ENCODE peak calls at places on chromosomes 1 and 21, in four cellular contexts. D, O, X and N are unnamed samples.

GRCh38 chr1:216563096-216563495 is 139.8 kb upstream of the USH2A start:
- DNase-seq in O (no peak), D (no peak), X (no peak), N (no peak)

GRCh38 chr1:247409869-247410544 is 6.0 kb upstream of the NLRP3 start:
- DNase-seq in X (no peak), O (no peak), D (no peak), N (no peak)

GRCh38 chr21:34553199-34553952 is 41.4 kb upstream of the KCNE1 start:
- DNase-seq in O (no peak), D (no peak), X (no peak), N (no peak)

GRCh38 chr21:45265721-45266517 is 21.8 kb downstream of the POFUT2 start:
- DNase-seq in O (no peak), D (peak), X (peak), N (no peak)

GRCh38 chr21:23245231-23245630 is 2247.0 kb downstream of the NCAM2 start:
- DNase-seq in X (no peak), D (no peak), O (no peak), N (no peak)

GRCh38 chr1:181101581-181102226 is 13.2 kb downstream of the IER5 start:
- DNase-seq in D (no peak), X (no peak), O (no peak), N (no peak)

GRCh38 chr1:192639607-192640368 is 3.8 kb downstream of the RGS13 start:
- DNase-seq in X (no peak), O (peak), D (no peak), N (no peak)

GRCh38 chr1:107590895-107591622 is 373.9 kb downstream of the VAV3 start:
- DNase-seq in D (no peak), O (no peak), X (no peak), N (no peak)

GRCh38 chr1:42343049-42343448 is 8.0 kb upstream of the FOXJ3 start:
- DNase-seq in D (no peak), X (no peak), O (no peak), N (no peak)

GRCh38 chr21:28627691-28628090 is 365.0 kb downstream of the LTN1 start:
- DNase-seq in X (no peak), O (no peak), D (no peak), N (no peak)

GRCh38 chr1:226419284-226419683 is 11.4 kb upstream of the PARP1 start:
- DNase-seq in X (no peak), O (no peak), D (no peak), N (no peak)

GRCh38 chr1:62687421-62687902 is 724 bp downstream of the DOCK7 start:
- DNase-seq in X (peak), O (peak), D (peak), N (no peak)

GRCh38 chr1:19981507-19982312 is 2.3 kb upstream of the PLA2G2A start:
- DNase-seq in X (no peak), D (peak), O (no peak), N (no peak)

GRCh38 chr1:244302889-244303609 is 148.7 kb downstream of the ADSS2 start:
- DNase-seq in O (peak), X (no peak), D (peak), N (no peak)

GRCh38 chr1:168106274-168106673 is 30.5 kb downstream of the GPR161 start:
- DNase-seq in D (no peak), X (no peak), O (no peak), N (no peak)

GRCh38 chr1:54968581-54968980 is 11.8 kb upstream of the TMEM61 start:
- DNase-seq in D (no peak), X (no peak), O (no peak), N (no peak)

GRCh38 chr1:37338658-37339057 is 135.7 kb upstream of the ZC3H12A start:
- DNase-seq in D (no peak), O (no peak), X (no peak), N (no peak)

GRCh38 chr1:227796359-227796915 is 19.0 kb upstream of the PRSS38 start:
- DNase-seq in O (no peak), X (no peak), D (no peak), N (no peak)

GRCh38 chr1:151945725-151946365 is 36.5 kb upstream of the THEM4 start:
- DNase-seq in D (peak), X (peak), O (peak), N (peak)

GRCh38 chr1:201740609-201741231 is 88.2 kb upstream of the IPO9 start:
- DNase-seq in X (peak), D (no peak), O (no peak), N (no peak)

GRCh38 chr1:94986783-94987182 is 59.9 kb upstream of the CNN3 start:
- DNase-seq in D (no peak), O (no peak), X (no peak), N (no peak)

GRCh38 chr1:24762133-24762676 is 17.0 kb downstream of the CLIC4 start:
- DNase-seq in O (no peak), X (no peak), D (no peak), N (no peak)

GRCh38 chr1:112575154-112575804 is 43.7 kb downstream of the ST7L start:
- DNase-seq in X (no peak), D (no peak), O (peak), N (no peak)

GRCh38 chr1:26946270-26946669 is 14.0 kb downstream of the KDF1 start:
- DNase-seq in X (no peak), D (no peak), O (no peak), N (no peak)

GRCh38 chr1:84426376-84426775 is 28.1 kb downstream of the DNASE2B start:
- DNase-seq in O (no peak), D (no peak), X (no peak), N (no peak)

GRCh38 chr1:47913225-47913823 is 83.9 kb downstream of the TRABD2B start:
- DNase-seq in X (no peak), D (no peak), O (no peak), N (no peak)

GRCh38 chr1:186289943-186290560 is 85.0 kb downstream of the TPR start:
- DNase-seq in D (no peak), X (no peak), O (no peak), N (no peak)

GRCh38 chr1:32394890-32395415 is 712 bp upstream of the BSDC1 start:
- DNase-seq in O (no peak), X (no peak), D (no peak), N (no peak)

GRCh38 chr21:32494946-32495703 is 82.6 kb downstream of the EVA1C start:
- DNase-seq in D (peak), X (peak), O (peak), N (no peak)

GRCh38 chr1:220281159-220281574 is 8.9 kb upstream of the RAB3GAP2 start:
- DNase-seq in O (peak), X (no peak), D (no peak), N (no peak)

GRCh38 chr1:42876009-42876408 is 29.6 kb downstream of the ZNF691 start:
- DNase-seq in D (no peak), X (no peak), O (no peak), N (no peak)

GRCh38 chr1:13494025-13494424 is 19.8 kb downstream of the LRRC38 start:
- DNase-seq in O (no peak), X (no peak), D (no peak), N (no peak)

GRCh38 chr1:116677474-116678062 is 10.0 kb upstream of the IGSF3 start:
- DNase-seq in X (no peak), D (no peak), O (no peak), N (no peak)

GRCh38 chr1:168386492-168386891 is 105.8 kb downstream of the TBX19 start:
- DNase-seq in D (no peak), O (no peak), X (no peak), N (no peak)

GRCh38 chr1:193109619-193110018 is 4.4 kb upstream of the GLRX2 start:
- DNase-seq in O (no peak), X (no peak), D (no peak), N (no peak)

DNA sequence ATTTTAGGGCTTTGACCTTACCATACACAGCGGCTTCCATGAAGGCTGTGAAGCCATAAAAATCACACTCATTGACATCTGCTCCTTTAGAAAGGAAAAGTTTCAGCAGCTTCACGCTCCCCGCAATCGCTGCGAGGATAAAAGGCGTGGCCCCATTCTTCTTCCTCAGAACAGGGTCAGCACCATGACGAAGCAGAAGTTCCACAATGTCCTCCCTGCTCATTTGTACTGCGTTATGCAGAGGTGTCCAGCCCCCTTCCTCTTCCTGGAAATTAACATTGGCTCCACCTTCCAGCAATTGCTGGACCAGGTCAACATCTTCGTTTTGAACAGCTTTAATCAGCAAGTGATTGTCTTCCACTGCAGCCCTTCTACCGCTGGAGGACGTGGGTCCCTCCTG is 2.7 kb downstream of the RNASEL start:
- DNase-seq in O (no peak), D (no peak), X (no peak), N (no peak)
- TF ChIP-seq EP300 in O (no peak), D (no peak), X (no peak), N (no peak)

DNA sequence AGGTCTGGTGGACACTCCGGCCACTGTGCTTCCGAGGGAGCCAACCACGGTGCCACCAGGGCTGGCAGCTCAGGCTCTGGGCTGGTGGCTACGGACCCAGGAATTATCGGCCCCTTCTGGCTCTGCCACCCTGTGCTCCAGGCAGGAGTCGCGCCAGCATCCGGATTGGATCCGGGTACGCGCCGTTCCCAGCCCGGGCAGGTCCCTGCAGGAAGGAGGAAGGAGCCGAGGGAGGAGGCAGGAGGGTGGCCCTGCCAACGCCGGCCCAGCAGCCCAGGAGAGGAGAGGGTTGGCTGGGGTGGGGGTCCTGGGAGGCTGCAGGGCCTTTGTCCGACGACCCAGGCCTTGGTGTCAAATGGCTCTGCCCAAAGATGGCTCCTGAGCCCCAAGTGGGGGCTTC is 160.5 kb downstream of the CASZ1 start:
- DNase-seq in O (no peak), D (no peak), X (peak), N (no peak)
- TF ChIP-seq POLR2A in O (no peak), D (no peak), X (no peak), N (no peak)

GRCh38 chr1:78691995-78692747 is 42.5 kb downstream of the IFI44 start:
- DNase-seq in O (peak), D (no peak), X (no peak), N (no peak)

GRCh38 chr1:78690516-78690915 is 40.9 kb downstream of the IFI44 start:
- DNase-seq in O (no peak), D (no peak), X (no peak), N (no peak)

GRCh38 chr1:78687914-78688313 is 38.3 kb downstream of the IFI44 start:
- DNase-seq in O (no peak), X (no peak), D (no peak), N (no peak)

GRCh38 chr1:78687315-78687714 is 37.7 kb downstream of the IFI44 start:
- DNase-seq in X (no peak), O (no peak), D (no peak), N (no peak)

DNA sequence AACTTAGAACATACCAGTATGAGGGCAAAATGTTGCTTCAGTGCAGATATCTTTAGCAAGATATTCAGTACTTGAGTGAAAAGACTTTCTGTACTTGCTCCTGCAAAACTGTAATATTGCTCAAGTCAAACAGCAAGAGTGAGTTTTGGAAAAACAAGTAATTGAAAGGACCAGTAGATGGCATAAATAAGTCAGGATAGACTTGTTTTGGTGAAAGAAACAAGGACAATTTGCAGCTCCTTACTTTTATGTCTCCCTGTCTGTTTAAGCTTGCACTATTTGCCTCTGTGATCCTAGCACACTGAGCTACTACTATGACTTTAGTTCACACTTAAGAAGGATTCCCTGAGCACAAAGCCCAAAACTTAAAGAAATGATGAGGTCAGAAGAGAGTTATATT is 39.1 kb downstream of the IFI44 start:
- DNase-seq in X (no peak), D (no peak), O (peak), N (no peak)
- TF ChIP-seq CTCF in X (no peak), D (no peak), O (peak), N (no peak)

DNA sequence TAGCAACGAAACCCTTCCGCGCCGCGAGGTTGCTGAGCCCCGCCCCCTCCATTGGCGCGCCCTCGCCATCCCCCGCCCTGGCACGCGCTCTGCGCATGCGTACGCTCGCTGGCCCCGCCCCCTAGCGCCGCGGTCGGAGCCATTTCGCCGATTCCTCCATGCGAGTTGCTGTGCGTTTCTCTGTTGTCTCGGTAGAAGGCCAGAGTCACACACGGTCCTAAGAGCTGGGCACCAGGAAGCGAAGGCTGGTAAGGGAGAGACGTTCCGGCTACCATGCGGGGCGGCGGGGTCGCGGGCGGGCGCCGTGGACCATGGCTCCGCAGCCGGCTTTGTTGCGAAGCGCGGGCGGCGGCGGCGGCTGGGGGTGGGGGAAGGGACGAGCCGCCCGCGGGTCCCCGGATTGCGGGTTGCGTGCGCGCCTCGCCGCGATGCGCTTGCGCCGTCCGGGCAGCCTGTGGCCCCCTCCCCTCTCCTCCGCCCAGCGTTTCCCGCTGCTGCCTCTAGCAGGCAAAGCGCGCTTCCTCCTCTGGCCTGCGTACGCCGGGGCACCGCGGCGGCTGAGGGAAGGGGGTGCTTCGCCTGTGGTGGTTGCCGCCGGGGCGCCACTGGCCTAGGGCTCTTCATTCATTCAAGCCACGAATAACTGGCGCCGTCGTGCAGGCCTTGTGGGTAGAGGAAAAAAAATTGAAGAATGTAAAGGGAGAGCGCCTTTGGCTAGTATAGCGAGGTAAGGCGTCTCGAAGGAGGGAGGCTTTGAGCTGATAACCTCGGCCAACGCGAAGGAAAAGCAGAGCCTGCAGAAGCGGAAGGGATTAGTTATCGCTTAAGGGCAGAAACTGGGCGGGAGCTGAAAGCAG is at the start of gene DHX9:
- DNase-seq in O (peak), D (peak), X (peak), N (peak)
- TF ChIP-seq EP300 in O (no peak), D (no peak), X (no peak), N (no peak)

DNA sequence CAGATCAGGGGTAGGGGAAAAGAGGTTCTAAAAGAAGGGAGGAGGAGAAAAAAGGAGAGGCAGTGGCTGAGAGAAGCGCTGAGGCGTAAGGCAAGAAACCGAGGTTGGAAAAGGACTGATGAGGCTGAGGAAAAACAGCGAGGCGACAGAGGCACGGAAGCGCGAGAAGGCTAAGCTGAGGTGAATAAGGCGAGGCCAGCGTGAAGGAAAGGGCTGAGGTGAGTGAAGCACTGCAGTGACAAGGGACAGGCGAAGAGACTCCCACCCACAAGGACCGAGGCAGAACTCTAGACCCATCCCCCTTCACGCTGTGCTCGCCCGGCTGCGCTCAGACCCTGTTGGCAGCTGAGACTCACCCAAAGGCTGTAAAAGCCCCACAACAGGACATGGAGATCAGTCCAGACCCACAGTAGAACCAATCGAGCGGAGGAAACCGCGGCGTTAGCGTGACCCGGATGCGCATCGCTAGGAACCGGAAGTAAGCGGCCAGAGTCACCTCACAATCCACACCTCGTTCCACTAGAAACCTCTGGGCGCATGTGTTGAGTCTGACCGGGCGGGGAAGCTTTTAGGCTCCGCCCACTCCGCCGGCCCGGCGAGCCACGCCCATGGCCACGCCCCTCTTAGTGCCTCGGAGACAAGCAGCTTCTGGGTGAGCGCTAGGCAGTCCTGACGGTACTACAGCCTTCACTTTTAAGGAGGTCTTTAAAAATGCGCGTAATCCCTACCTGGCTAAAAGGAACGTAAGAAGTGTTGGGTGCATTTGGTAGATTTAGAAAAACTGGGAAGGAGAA is at the start of gene EYA3:
- DNase-seq in O (peak), D (peak), X (peak), N (peak)
- TF ChIP-seq POLR2A in O (peak), D (peak), X (peak), N (peak)

DNA sequence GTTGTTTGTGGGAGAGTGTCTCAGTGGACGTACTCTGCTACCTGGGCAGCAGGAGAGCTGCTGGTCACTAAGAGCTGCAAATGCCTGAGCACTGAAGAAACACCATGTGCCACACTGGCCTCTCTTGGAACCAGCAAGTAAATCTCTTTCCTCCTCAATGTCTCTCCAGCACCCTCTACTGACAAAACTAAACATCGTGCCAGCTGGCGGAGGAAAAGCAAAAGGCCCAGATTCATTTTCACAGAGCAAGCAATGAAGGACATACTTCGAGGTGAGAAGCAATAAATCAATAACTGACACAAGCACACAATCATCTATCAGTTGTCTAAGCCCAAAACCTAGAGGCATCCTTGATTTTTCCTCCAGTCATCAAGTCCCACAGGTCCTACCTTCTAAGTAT is 78.1 kb downstream of the RERE start:
- DNase-seq in D (no peak), X (no peak), O (peak), N (no peak)
- TF ChIP-seq CTCF in D (no peak), X (no peak), O (no peak), N (no peak)

GRCh38 chr1:156140879-156141707 is 12.3 kb upstream of the SEMA4A start:
- DNase-seq in D (no peak), X (no peak), O (no peak), N (no peak)
- TF ChIP-seq EP300 in D (no peak), X (no peak), O (no peak), N (peak)

DNA sequence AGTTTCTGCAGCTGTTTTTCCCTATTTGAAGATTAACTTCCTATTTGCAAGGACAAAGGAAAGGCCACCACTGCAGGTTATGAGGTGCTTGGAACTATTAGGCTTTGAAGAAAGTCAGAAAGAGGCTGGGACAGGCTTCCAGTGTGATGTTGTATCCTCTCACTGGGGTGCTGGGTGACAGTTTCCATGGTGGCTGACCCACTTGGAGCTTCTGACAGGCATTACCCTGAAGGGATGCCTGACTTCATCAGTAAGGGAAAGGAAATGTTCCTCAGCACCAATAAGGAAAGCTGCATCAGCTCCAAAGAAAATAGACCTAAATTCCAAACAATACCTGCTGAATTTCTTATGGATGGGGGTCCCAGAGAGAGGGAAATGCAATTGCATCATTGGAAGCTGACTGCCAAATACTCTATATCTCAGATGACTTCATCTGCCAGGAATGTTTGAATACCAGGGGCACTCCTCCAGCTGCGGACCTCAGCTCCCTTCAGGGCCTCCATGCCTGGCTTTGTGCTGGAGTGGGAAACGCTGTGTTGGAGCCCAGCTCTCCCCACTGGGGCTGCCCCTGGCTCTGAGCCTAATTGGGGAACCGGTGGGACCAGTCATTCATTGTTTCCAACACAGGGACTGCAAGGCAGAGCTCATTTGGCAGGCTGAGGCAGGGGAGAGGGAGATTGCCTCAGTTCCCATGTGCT is 76.6 kb downstream of the RGL1 start:
- DNase-seq in D (peak), X (no peak), O (peak), N (no peak)
- TF ChIP-seq POLR2A in D (no peak), X (no peak), O (no peak), N (no peak)